ENCODE peak calls at places on chromosomes 2 and 18, in six cellular contexts. One of them, this sample, is unnamed.

GRCh38 chr18:36045241-36045999 is 21.9 kb downstream of the RPRD1A start:
- DNase-seq in kidney: no peak
- DNase-seq in epithelial cell of esophagus: peak
- DNase-seq in nephron progenitor cell: no peak
- DNase-seq in cardiac fibroblast: no peak
- DNase-seq in colonic mucosa: no peak
- DNase-seq in this sample: peak

GRCh38 chr2:176645494-176645893 is 376.3 kb downstream of the MTX2 start:
- DNase-seq in kidney: no peak
- DNase-seq in epithelial cell of esophagus: no peak
- DNase-seq in nephron progenitor cell: no peak
- DNase-seq in cardiac fibroblast: no peak
- DNase-seq in colonic mucosa: no peak
- DNase-seq in this sample: no peak

GRCh38 chr18:55858661-55859111 is 270.7 kb upstream of the TCF4 start:
- DNase-seq in kidney: no peak
- DNase-seq in epithelial cell of esophagus: no peak
- DNase-seq in nephron progenitor cell: no peak
- DNase-seq in cardiac fibroblast: peak
- DNase-seq in colonic mucosa: no peak
- DNase-seq in this sample: no peak

GRCh38 chr2:189179607-189179979 is at the start of gene COL5A2:
- DNase-seq in kidney: no peak
- DNase-seq in epithelial cell of esophagus: peak
- DNase-seq in nephron progenitor cell: peak
- DNase-seq in cardiac fibroblast: peak
- DNase-seq in colonic mucosa: peak
- DNase-seq in this sample: peak

GRCh38 chr2:121992700-121993099 is 237.2 kb downstream of the TSN start:
- DNase-seq in kidney: no peak
- DNase-seq in epithelial cell of esophagus: no peak
- DNase-seq in nephron progenitor cell: no peak
- DNase-seq in cardiac fibroblast: no peak
- DNase-seq in colonic mucosa: no peak
- DNase-seq in this sample: no peak

GRCh38 chr2:7432426-7432825 is 515.2 kb downstream of the RNF144A start:
- DNase-seq in kidney: no peak
- DNase-seq in epithelial cell of esophagus: no peak
- DNase-seq in nephron progenitor cell: no peak
- DNase-seq in cardiac fibroblast: no peak
- DNase-seq in colonic mucosa: no peak
- DNase-seq in this sample: no peak

GRCh38 chr18:44781890-44782289 is 101.2 kb downstream of the SETBP1 start:
- DNase-seq in kidney: no peak
- DNase-seq in epithelial cell of esophagus: peak
- DNase-seq in nephron progenitor cell: no peak
- DNase-seq in cardiac fibroblast: peak
- DNase-seq in colonic mucosa: no peak
- DNase-seq in this sample: peak

GRCh38 chr2:74201596-74201995 is 3.2 kb downstream of the MTHFD2 start:
- DNase-seq in kidney: no peak
- DNase-seq in epithelial cell of esophagus: peak
- DNase-seq in nephron progenitor cell: no peak
- DNase-seq in cardiac fibroblast: peak
- DNase-seq in colonic mucosa: no peak
- DNase-seq in this sample: no peak

GRCh38 chr2:61811821-61812220 is 42.0 kb downstream of the FAM161A start:
- DNase-seq in kidney: no peak
- DNase-seq in epithelial cell of esophagus: no peak
- DNase-seq in nephron progenitor cell: peak
- DNase-seq in cardiac fibroblast: no peak
- DNase-seq in colonic mucosa: no peak
- DNase-seq in this sample: no peak

GRCh38 chr2:174716785-174717184 is 47.5 kb downstream of the CHRNA1 start:
- DNase-seq in kidney: no peak
- DNase-seq in epithelial cell of esophagus: no peak
- DNase-seq in nephron progenitor cell: no peak
- DNase-seq in cardiac fibroblast: no peak
- DNase-seq in colonic mucosa: no peak
- DNase-seq in this sample: no peak

GRCh38 chr2:56015631-56016251 is 92.2 kb upstream of the EFEMP1 start:
- DNase-seq in kidney: no peak
- DNase-seq in epithelial cell of esophagus: no peak
- DNase-seq in nephron progenitor cell: peak
- DNase-seq in cardiac fibroblast: no peak
- DNase-seq in colonic mucosa: no peak
- DNase-seq in this sample: no peak

GRCh38 chr18:8367217-8367988 is 241.8 kb upstream of the RAB12 start:
- DNase-seq in kidney: peak
- DNase-seq in epithelial cell of esophagus: peak
- DNase-seq in nephron progenitor cell: peak
- DNase-seq in cardiac fibroblast: peak
- DNase-seq in colonic mucosa: peak
- DNase-seq in this sample: no peak
- TF ChIP-seq CTCF in kidney: peak
- TF ChIP-seq CTCF in epithelial cell of esophagus: peak
- TF ChIP-seq CTCF in nephron progenitor cell: peak
- TF ChIP-seq CTCF in cardiac fibroblast: peak
- TF ChIP-seq CTCF in colonic mucosa: peak
- TF ChIP-seq CTCF in this sample: peak

GRCh38 chr2:740446-741293 is 63.5 kb upstream of the TMEM18 start:
- DNase-seq in kidney: peak
- DNase-seq in epithelial cell of esophagus: peak
- DNase-seq in nephron progenitor cell: peak
- DNase-seq in cardiac fibroblast: peak
- DNase-seq in colonic mucosa: peak
- DNase-seq in this sample: peak
- TF ChIP-seq CTCF in kidney: no peak
- TF ChIP-seq CTCF in epithelial cell of esophagus: no peak
- TF ChIP-seq CTCF in nephron progenitor cell: no peak
- TF ChIP-seq CTCF in cardiac fibroblast: no peak
- TF ChIP-seq CTCF in colonic mucosa: no peak
- TF ChIP-seq CTCF in this sample: no peak

GRCh38 chr2:100186126-100186525 is 43.7 kb upstream of the AFF3 start:
- DNase-seq in kidney: no peak
- DNase-seq in epithelial cell of esophagus: no peak
- DNase-seq in nephron progenitor cell: no peak
- DNase-seq in cardiac fibroblast: no peak
- DNase-seq in colonic mucosa: no peak
- DNase-seq in this sample: no peak
- TF ChIP-seq CTCF in kidney: no peak
- TF ChIP-seq CTCF in epithelial cell of esophagus: no peak
- TF ChIP-seq CTCF in nephron progenitor cell: no peak
- TF ChIP-seq CTCF in cardiac fibroblast: no peak
- TF ChIP-seq CTCF in colonic mucosa: no peak
- TF ChIP-seq CTCF in this sample: no peak

GRCh38 chr2:143515318-143515717 is 386.1 kb downstream of the ARHGAP15 start:
- DNase-seq in kidney: no peak
- DNase-seq in epithelial cell of esophagus: no peak
- DNase-seq in nephron progenitor cell: no peak
- DNase-seq in cardiac fibroblast: no peak
- DNase-seq in colonic mucosa: no peak
- DNase-seq in this sample: no peak
- TF ChIP-seq CTCF in kidney: no peak
- TF ChIP-seq CTCF in epithelial cell of esophagus: no peak
- TF ChIP-seq CTCF in nephron progenitor cell: no peak
- TF ChIP-seq CTCF in cardiac fibroblast: no peak
- TF ChIP-seq CTCF in colonic mucosa: no peak
- TF ChIP-seq CTCF in this sample: no peak

This sample was measured in foreskin keratinocyte.